ENCODE peak calls at places on chromosomes 4 and X, in seven cellular contexts. A is suprapubic skin, K is A549, F is thyroid gland, T is tibial artery, H is aorta, B is dorsolateral prefrontal cortex. N is an unnamed sample.

GRCh38 chr4:125994024-125994423 is 679.3 kb downstream of the FAT4 start:
- DNase-seq in A (no peak), F (no peak), T (no peak), H (no peak), B (no peak), K (no peak), N (no peak)

GRCh38 chr4:130753926-130754325 is 1658.0 kb downstream of the C4orf33 start:
- DNase-seq in H (no peak), B (no peak), A (no peak), F (no peak), K (no peak), T (no peak), N (no peak)

GRCh38 chr4:738781-739280 is 33.2 kb downstream of the PCGF3 start:
- DNase-seq in B (no peak), H (no peak), T (no peak), F (no peak), K (no peak), A (no peak), N (no peak)

GRCh38 chr4:143559757-143560147 is 46.2 kb downstream of the SMARCA5 start:
- DNase-seq in A (no peak), B (no peak), K (no peak), H (no peak), F (no peak), T (no peak), N (peak; percentile 57)

GRCh38 chr4:176319237-176319703 is 496 bp upstream of the SPCS3 start:
- DNase-seq in T (no peak), B (no peak), H (no peak), K (no peak), F (no peak), A (no peak), N (no peak)

GRCh38 chrX:106894392-106894909 is 8.7 kb downstream of the RIPPLY1 start:
- DNase-seq in A (no peak), K (peak; percentile 50), B (no peak), T (no peak), H (no peak), F (peak; percentile 48), N (peak; percentile 3)

GRCh38 chr4:94995684-94996394 is 238.1 kb downstream of the BMPR1B start:
- DNase-seq in T (peak; percentile 65), F (peak; percentile 7), K (no peak), B (no peak), H (no peak), A (no peak), N (no peak)

GRCh38 chr4:2837904-2838496 is 5.6 kb upstream of the ADD1 start:
- DNase-seq in F (peak; percentile 24), H (peak; percentile 82), B (no peak), T (peak; percentile 70), K (no peak), A (no peak), N (peak; percentile 57)

GRCh38 chr4:8394806-8395205 is 45.7 kb downstream of the ACOX3 start:
- DNase-seq in B (peak; percentile 71), K (no peak), T (no peak), A (peak; percentile 56), H (no peak), F (no peak), N (no peak)

GRCh38 chr4:124737619-124738018 is 25.1 kb upstream of the ANKRD50 start:
- DNase-seq in A (no peak), H (no peak), K (no peak), T (no peak), B (no peak), F (no peak), N (no peak)

GRCh38 chr4:53478671-53479456 is 101.4 kb downstream of the FIP1L1 start:
- DNase-seq in T (no peak), H (no peak), K (no peak), A (no peak), F (no peak), B (no peak), N (no peak)

GRCh38 chrX:147498796-147499195 is 412.9 kb upstream of the FMR1 start:
- DNase-seq in B (no peak), A (no peak), K (no peak), H (no peak), F (no peak), T (no peak), N (no peak)

GRCh38 chrX:1097328-1097727 is 115.1 kb downstream of the CRLF2 start:
- DNase-seq in B (no peak), K (no peak), F (no peak), H (peak; percentile 15), T (no peak), A (peak; percentile 6), N (no peak)

GRCh38 chrX:12825801-12826200 is 34.6 kb downstream of the PRPS2 start:
- DNase-seq in K (no peak), H (no peak), A (no peak), F (no peak), T (no peak), B (no peak), N (no peak)

GRCh38 chr4:166996216-166996615 is 238.1 kb downstream of the SPOCK3 start:
- DNase-seq in B (no peak), T (no peak), A (no peak), H (no peak), K (no peak), F (no peak), N (no peak)

GRCh38 chr4:168871686-168872085 is 138.4 kb downstream of the CBR4 start:
- DNase-seq in B (no peak), F (no peak), H (no peak), K (no peak), T (no peak), A (no peak), N (no peak)

GRCh38 chr4:42954925-42955669 is 62.6 kb downstream of the GRXCR1 start:
- DNase-seq in H (no peak), A (no peak), B (peak; percentile 46), K (no peak), F (peak; percentile 4), T (no peak), N (no peak)
- H3K4me3 ChIP-seq in H (no peak overlapping the region), A (no peak overlapping the region), B (no peak overlapping the region), K (no peak overlapping the region), F (no peak overlapping the region), T (no peak overlapping the region), N (no peak overlapping the region)

GRCh38 chr4:148445071-148445902 is 3.1 kb upstream of the NR3C2 start:
- DNase-seq in H (peak; percentile 90), A (peak; percentile 78), F (peak; percentile 82), B (peak; percentile 59), T (peak; percentile 82), K (no peak), N (peak; percentile 85)
- H3K27ac ChIP-seq in H (no peak overlapping the region), A (peak overlapping the region; percentile 96), F (peak overlapping the region; percentile 95), B (peak overlapping the region; percentile 61), T (peak overlapping the region; percentile 83), K (peak overlapping the region; percentile 8), N (peak overlapping the region; percentile 71)

GRCh38 chr4:121769341-121769740 is 4.4 kb upstream of the SMIM43 start:
- DNase-seq in F (no peak), H (no peak), A (no peak), K (no peak), T (no peak), B (no peak), N (no peak)

GRCh38 chr4:121764303-121764701 is 662 bp downstream of the SMIM43 start:
- DNase-seq in K (no peak), A (no peak), B (no peak), F (no peak), T (no peak), H (no peak), N (no peak)

GRCh38 chr4:121764702-121765367 is at the start of gene SMIM43:
- DNase-seq in A (no peak), T (no peak), K (no peak), F (no peak), B (no peak), H (no peak), N (no peak)

GRCh38 chr4:121765368-121765705 is 373 bp upstream of the SMIM43 start:
- DNase-seq in K (no peak), F (no peak), T (no peak), B (no peak), A (no peak), H (no peak), N (no peak)

GRCh38 chr4:121765941-121766538 is 1.1 kb upstream of the SMIM43 start:
- DNase-seq in B (no peak), H (no peak), A (no peak), K (no peak), T (no peak), F (no peak), N (no peak)
- H3K4me3 ChIP-seq in B (peak overlapping the region; percentile 66), H (no peak overlapping the region), A (no peak overlapping the region), K (no peak overlapping the region), T (no peak overlapping the region), F (no peak overlapping the region), N (no peak overlapping the region)

GRCh38 chr4:155674669-155675071 is 8.0 kb downstream of the GUCY1A1 start:
- DNase-seq in A (no peak), K (no peak), F (no peak), T (no peak), B (no peak), H (no peak), N (no peak)
- H3K27ac ChIP-seq in A (no peak overlapping the region), K (no peak overlapping the region), F (no peak overlapping the region), T (no peak overlapping the region), B (no peak overlapping the region), H (no peak overlapping the region), N (no peak overlapping the region)

DNA sequence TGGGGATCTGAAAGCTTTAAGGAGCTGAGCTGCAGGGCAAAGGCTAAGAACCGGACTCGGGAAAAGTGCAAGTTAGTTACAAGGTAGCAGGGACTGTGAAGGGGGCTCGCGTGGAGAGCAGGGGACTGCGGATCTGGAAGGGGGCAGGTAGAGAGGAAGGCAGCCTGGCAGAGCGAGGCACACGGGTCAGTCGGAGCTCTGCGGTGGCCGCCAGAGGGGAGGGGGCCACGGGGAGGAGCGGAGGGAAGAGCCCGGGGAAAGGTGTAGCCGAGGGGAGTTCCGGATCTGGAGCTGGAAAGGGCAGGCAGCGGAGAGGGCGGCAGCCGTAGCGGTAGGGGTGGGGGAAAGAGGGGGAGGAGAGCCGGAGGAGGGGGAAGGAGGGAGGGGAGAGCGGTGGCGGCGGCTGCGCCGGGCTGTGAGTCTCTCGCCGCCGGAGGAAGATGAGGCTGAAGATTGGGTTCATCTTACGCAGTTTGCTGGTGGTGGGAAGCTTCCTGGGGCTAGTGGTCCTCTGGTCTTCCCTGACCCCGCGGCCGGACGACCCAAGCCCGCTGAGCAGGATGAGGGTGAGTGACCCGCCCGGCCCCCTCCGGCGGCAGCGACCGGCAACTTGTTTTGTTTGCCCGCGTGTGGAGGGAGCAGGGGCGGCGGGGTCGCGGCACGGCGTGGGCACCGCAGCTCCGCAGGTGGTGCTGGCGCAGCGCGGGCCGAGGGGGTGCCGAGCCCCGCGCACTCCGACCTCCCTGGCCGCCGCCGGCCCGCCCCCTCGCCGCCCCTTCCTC is at the start of gene GALNT7:
- DNase-seq in F (peak; percentile 81), A (peak; percentile 78), T (peak; percentile 79), H (peak; percentile 88), B (peak; percentile 65), K (peak; percentile 75), N (peak; percentile 55)
- H3K4me3 ChIP-seq in F (peak within 1 kb of the TSS; percentile 41), A (peak within 1 kb of the TSS; percentile 94), T (peak within 1 kb of the TSS; percentile 93), H (peak within 1 kb of the TSS; percentile 83), B (peak within 1 kb of the TSS; percentile 89), K (peak within 1 kb of the TSS; percentile 62), N (peak within 1 kb of the TSS; percentile 88)

N was measured in CD8-positive, alpha-beta memory T cell.